ENCODE peak calls at places on chromosomes 7 and 10, in seven cellular contexts. S is IMR-90, P is neuronal stem cell, X is trophoblast cell, E is H1, M is mesenchymal stem cell, Y is H9. Z is an unnamed sample.

GRCh38 chr7:111082351-111082750 is 8.6 kb upstream of the LRRN3 start:
- DNase-seq in S (peak), P (no peak), X (no peak), E (no peak), M (peak), Y (no peak), Z (no peak)

GRCh38 chr10:50224330-50224952 is 26.9 kb downstream of the ASAH2 start:
- DNase-seq in S (peak), P (peak), X (peak), E (no peak), M (peak), Y (peak), Z (peak)

GRCh38 chr7:29204491-29205281 is 10.1 kb downstream of the CHN2 start:
- DNase-seq in S (no peak), P (no peak), X (peak), E (no peak), M (no peak), Y (no peak), Z (no peak)

GRCh38 chr10:1579141-1579491 is 158.2 kb downstream of the ADARB2 start:
- DNase-seq in S (no peak), P (no peak), X (no peak), E (no peak), M (no peak), Y (no peak), Z (no peak)

GRCh38 chr10:30189254-30189583 is 129.8 kb upstream of the JCAD start:
- DNase-seq in S (no peak), P (no peak), X (no peak), E (no peak), M (no peak), Y (no peak), Z (no peak)

GRCh38 chr7:91636129-91636724 is 244.3 kb downstream of the MTERF1 start:
- DNase-seq in S (no peak), P (peak), X (peak), E (peak), M (peak), Y (peak), Z (peak)

GRCh38 chr7:15168489-15168888 is 265.9 kb upstream of the DGKB start:
- DNase-seq in S (no peak), P (no peak), X (no peak), E (no peak), M (no peak), Y (no peak), Z (no peak)

GRCh38 chr10:61943699-61944444 is 42.4 kb downstream of the ARID5B start:
- DNase-seq in S (peak), P (no peak), X (peak), E (no peak), M (peak), Y (no peak), Z (no peak)

GRCh38 chr10:72270607-72271281 is 3.0 kb upstream of the DDIT4 start:
- DNase-seq in S (no peak), P (no peak), X (peak), E (no peak), M (no peak), Y (no peak), Z (no peak)
- H3K9ac ChIP-seq in S (no peak), P (no peak), X (no peak), E (no peak), M (no peak), Y (no peak), Z (no peak)

DNA sequence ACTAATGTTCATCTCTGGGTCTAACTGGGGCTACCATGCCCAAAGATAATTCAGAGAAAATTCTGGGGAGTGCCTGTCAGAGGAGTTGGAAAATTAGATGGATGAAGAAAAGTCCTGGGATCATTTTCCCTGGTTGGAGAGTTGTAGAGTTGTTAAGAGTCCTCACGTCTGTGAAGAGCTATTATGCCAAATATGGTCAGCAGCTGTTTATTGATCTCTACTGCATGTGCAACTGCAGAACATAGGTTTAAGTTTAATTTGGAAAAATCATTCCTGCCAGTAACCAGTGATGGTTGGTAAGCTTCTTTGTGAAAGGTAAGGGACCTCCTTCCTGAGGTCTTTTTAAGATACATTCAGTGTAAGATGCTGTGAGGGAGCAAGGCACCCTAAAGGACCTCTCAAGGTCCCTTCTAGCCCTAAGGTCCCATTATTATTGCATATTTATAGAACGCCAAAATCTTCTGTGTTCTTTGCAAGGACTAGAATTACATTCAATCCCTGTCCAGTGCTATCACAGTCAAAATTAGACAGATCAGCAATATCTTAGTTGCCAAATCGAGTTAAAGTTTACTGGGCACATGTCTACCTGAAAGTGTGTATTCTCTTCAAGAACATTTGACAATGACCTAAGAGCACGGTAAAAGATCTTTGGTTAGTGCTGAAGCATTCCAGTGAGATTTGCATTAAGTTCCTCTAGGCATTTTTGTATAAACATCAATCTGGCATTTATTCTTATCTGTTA is 62.7 kb downstream of the VTI1A start:
- DNase-seq in S (no peak), P (no peak), X (no peak), E (no peak), M (no peak), Y (no peak), Z (no peak)
- H3K18ac ChIP-seq in S (no peak), P (no peak), X (no peak), E (no peak), M (no peak), Y (no peak), Z (no peak)

GRCh38 chr7:2876031-2876862 is 32.1 kb upstream of the GNA12 start:
- DNase-seq in S (peak), P (no peak), X (peak), E (no peak), M (peak), Y (no peak), Z (peak)

GRCh38 chr7:2873686-2874551 is 29.8 kb upstream of the GNA12 start:
- DNase-seq in S (peak), P (no peak), X (peak), E (peak), M (peak), Y (peak), Z (peak)

GRCh38 chr7:2872296-2872874 is 28.3 kb upstream of the GNA12 start:
- DNase-seq in S (no peak), P (no peak), X (no peak), E (no peak), M (no peak), Y (no peak), Z (no peak)

GRCh38 chr7:2870471-2870941 is 26.4 kb upstream of the GNA12 start:
- DNase-seq in S (peak), P (no peak), X (peak), E (no peak), M (peak), Y (peak), Z (peak)

DNA sequence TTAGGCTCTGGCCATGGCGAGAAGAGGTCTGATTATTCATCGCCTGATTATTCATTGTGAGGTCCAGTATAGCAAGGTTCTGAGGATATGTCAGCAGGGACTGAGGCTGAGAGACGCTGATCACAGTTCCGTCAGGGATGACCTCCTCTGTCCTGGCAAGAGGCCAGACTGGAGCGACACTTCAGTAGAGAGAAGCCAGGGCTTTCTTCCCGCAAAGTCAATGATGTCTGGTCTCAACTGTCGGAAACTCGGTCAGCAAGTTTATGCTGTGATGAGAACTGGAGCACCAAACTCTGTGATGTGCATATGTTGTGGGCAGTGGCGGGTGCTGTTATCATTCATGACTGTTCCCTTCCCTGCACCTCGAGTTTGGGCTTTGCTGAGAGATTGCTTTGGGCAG is 29.0 kb upstream of the GNA12 start:
- DNase-seq in S (no peak), P (no peak), X (no peak), E (no peak), M (peak), Y (no peak), Z (no peak)
- H3K9ac ChIP-seq in S (no peak), P (no peak), X (no peak), E (no peak), M (no peak), Y (no peak), Z (no peak)

DNA sequence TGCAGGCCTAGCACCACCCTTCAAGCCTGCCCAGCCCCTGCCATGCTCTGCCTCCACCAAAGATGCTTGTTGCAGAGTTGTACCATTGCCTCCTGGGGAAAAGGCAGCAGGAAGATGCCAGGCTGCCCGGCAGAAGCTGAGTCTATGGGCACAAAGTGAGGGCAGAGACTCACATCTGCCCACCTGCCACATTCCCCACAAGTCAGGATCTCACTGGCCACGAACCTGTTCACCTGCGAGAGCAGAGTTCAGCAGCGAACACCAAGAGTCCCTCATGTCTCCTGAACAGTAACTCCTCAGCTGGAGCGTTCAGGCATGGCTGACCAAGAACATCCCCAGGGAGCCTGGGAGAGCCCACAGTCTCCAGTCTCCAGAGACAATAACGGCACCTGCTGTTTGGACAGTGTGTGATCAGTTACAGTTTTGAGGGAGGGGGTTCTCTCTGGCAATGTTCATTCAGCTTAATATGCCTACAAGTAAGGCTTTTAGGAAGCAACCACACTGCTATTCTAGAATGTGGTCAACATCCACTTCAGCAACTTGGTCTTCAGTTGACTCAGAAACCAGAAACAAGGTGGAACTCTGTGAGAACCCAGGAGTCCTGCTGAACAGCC is 78.5 kb downstream of the GRID1 start:
- DNase-seq in S (no peak), P (no peak), X (no peak), E (no peak), M (no peak), Y (peak), Z (no peak)
- H3K18ac ChIP-seq in S (no peak), P (peak), X (no peak), E (no peak), M (no peak), Y (no peak), Z (no peak)

DNA sequence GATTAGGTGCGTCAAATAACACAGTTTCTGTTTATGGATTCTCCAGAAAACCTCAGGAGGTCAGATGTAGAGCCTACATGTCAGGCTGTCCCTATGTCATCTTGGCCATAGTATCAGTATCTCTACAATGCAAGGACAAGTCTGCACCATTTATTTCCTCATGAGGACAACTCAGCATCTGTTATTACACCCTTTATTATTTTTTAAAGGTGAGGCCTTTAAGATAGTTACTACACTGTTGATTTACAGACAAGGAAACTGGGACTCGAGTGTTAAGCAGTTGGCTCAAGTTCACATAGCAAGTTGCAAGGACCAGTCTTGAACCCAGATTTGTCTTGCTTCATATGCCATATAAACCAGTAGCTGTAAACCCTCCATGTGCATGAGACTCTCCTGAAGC is 23.2 kb upstream of the PPA1 start:
- DNase-seq in S (no peak), P (no peak), X (no peak), E (no peak), M (no peak), Y (no peak), Z (no peak)
- H3K9ac ChIP-seq in S (no peak), P (no peak), X (no peak), E (no peak), M (no peak), Y (no peak), Z (no peak)

GRCh38 chr7:73909051-73909941 is 48.3 kb downstream of the TMEM270 start:
- DNase-seq in S (no peak), P (no peak), X (no peak), E (no peak), M (no peak), Y (no peak), Z (no peak)

GRCh38 chr7:73908123-73908611 is 47.2 kb downstream of the TMEM270 start:
- DNase-seq in S (no peak), P (no peak), X (no peak), E (no peak), M (no peak), Y (no peak), Z (no peak)

GRCh38 chr7:73905360-73905759 is 44.4 kb downstream of the TMEM270 start:
- DNase-seq in S (no peak), P (no peak), X (no peak), E (no peak), M (no peak), Y (peak), Z (no peak)

GRCh38 chr7:73906874-73907273 is 45.9 kb downstream of the TMEM270 start:
- DNase-seq in S (no peak), P (no peak), X (no peak), E (no peak), M (no peak), Y (no peak), Z (no peak)

GRCh38 chr7:73907554-73908122 is 46.7 kb downstream of the TMEM270 start:
- DNase-seq in S (no peak), P (no peak), X (no peak), E (no peak), M (no peak), Y (no peak), Z (no peak)
- H3K18ac ChIP-seq in S (no peak), P (no peak), X (no peak), E (no peak), M (no peak), Y (no peak), Z (no peak)

DNA sequence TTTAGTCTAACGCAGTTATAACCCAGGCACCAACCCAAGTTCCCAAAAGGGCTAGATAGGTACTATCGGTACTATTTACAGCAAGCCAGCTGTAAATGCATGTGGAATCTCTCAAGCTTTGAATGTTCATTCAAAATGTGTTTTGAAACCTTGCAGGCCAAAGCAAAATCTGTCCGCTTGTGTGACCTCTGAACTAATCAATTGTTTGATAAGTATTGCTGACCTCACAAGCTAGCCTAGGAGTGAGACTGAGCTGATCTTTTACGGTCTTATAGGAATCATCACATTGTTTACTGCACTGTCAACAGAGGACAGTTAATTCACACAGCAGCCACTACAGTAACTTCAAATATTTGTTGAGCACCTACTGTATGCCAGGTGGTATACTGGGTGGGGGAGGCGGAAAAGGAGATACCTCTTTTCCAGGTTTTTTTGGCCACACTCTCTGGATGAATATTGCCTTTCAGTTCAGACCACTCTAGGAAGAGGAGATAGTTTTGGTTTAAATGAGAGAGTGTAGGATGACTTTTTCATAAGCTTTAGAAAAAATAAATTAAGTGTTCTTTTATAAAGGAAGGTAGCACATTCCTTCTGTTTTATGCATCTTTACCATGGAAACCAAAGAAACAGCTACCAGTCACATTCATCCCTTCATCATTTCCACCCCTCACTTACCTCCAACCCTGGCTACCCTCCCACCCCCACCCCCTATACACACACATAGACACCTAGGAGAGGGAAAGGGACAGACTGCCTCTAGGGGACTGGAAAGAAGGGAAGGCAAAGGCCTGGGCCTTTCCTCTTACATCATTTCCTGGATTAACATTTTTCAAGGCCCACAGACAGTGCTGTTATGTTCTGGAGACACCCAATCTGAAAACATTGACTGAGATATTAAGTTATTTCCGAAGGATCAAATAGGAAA is 2.4 kb downstream of the PAPSS2 start:
- DNase-seq in S (peak), P (no peak), X (no peak), E (no peak), M (peak), Y (no peak), Z (peak)
- H3K9ac ChIP-seq in S (peak), P (no peak), X (no peak), E (no peak), M (peak), Y (no peak), Z (no peak)

GRCh38 chr7:12768948-12769347 is 81.5 kb downstream of the ARL4A start:
- DNase-seq in S (no peak), P (no peak), X (peak), E (no peak), M (no peak), Y (no peak), Z (peak)
- H3K18ac ChIP-seq in S (peak), P (no peak), X (no peak), E (no peak), M (no peak), Y (no peak), Z (no peak)